ENCODE peak calls at places on chromosomes 4 and X, in five cellular contexts. X is GM23338, N is HepG2, Y is H9, H is D341Med. L is an unnamed sample.

GRCh38 chr4:65014078-65014477 is 604.8 kb upstream of the TECRL start:
- DNase-seq in X (no peak), N (no peak), Y (no peak), H (no peak), L (no peak)

GRCh38 chr4:8347660-8348059 is 78.1 kb downstream of the HTRA3 start:
- DNase-seq in X (no peak), N (no peak), Y (no peak), H (no peak), L (no peak)

GRCh38 chrX:55143621-55144020 is 54.8 kb downstream of the PAGE2 start:
- DNase-seq in X (no peak), N (no peak), Y (no peak), H (no peak), L (no peak)

GRCh38 chrX:65034641-65035450 is 58.6 kb upstream of the ZC4H2 start:
- DNase-seq in X (peak), N (peak), Y (peak), H (peak), L (peak)

GRCh38 chrX:53265771-53266170 is 15.6 kb downstream of the IQSEC2 start:
- DNase-seq in X (no peak), N (no peak), Y (no peak), H (no peak), L (no peak)

GRCh38 chr4:137755033-137755471 is 222.8 kb upstream of the PCDH18 start:
- DNase-seq in X (no peak), N (no peak), Y (no peak), H (no peak), L (peak)

GRCh38 chrX:29797156-29797555 is 418.2 kb upstream of the MAGEB2 start:
- DNase-seq in X (no peak), N (no peak), Y (no peak), H (no peak), L (no peak)

GRCh38 chr4:154010377-154010776 is 221.5 kb upstream of the SFRP2 start:
- DNase-seq in X (no peak), N (no peak), Y (no peak), H (no peak), L (no peak)

GRCh38 chrX:39519213-39519544 is 578.6 kb downstream of the BCOR start:
- DNase-seq in X (no peak), N (no peak), Y (no peak), H (peak), L (no peak)

GRCh38 chr4:4426511-4427477 is 39.9 kb downstream of the NSG1 start:
- DNase-seq in X (peak), N (no peak), Y (peak), H (peak), L (peak)

GRCh38 chr4:165779950-165780670 is 92.9 kb upstream of the TLL1 start:
- DNase-seq in X (no peak), N (no peak), Y (no peak), H (no peak), L (no peak)

GRCh38 chrX:26649534-26649933 is 433.6 kb downstream of the MAGEB5 start:
- DNase-seq in X (peak), N (peak), Y (no peak), H (peak), L (peak)

GRCh38 chr4:188781655-188782054 is 642.4 kb downstream of the TRIML1 start:
- DNase-seq in X (peak), N (peak), Y (peak), H (peak), L (peak)

GRCh38 chr4:142350886-142351285 is 495.2 kb downstream of the INPP4B start:
- DNase-seq in X (no peak), N (no peak), Y (no peak), H (no peak), L (no peak)

GRCh38 chr4:88573995-88574394 is 18.3 kb upstream of the HERC3 start:
- DNase-seq in X (peak), N (peak), Y (peak), H (peak), L (peak)

GRCh38 chr4:38190717-38191178 is 230.6 kb downstream of the PTTG2 start:
- DNase-seq in X (no peak), N (no peak), Y (no peak), H (no peak), L (no peak)

GRCh38 chr4:132063829-132064228 is 1085.3 kb upstream of the PCDH10 start:
- DNase-seq in X (no peak), N (no peak), Y (no peak), H (no peak), L (no peak)

GRCh38 chr4:102518703-102519131 is 17.6 kb downstream of the NFKB1 start:
- DNase-seq in X (no peak), N (no peak), Y (no peak), H (no peak), L (no peak)

L was measured in iPS-NIHi11.